ENCODE peak calls at places on chromosomes 2 and 18, in nine cellular contexts. L is NCI-H345; W is activated T-cell treated with anti-CD3 and anti-CD28 coated beads, Interleukin-2, amount 50 U/mL, for 1 hour; S is stimulated activated CD4-positive, alpha-beta T cell treated with anti-CD3 and anti-CD28 coated beads, TNF-alpha, amount 100 ng/mL, for 4 hours; N is stimulated activated naive CD4-positive, alpha-beta T cell treated with Interleukin-2 at 50 U/mL for 16 hours; Q is kidney; O is GM04504; F is nucleus accumbens; Y is neural progenitor cell. G is an unnamed sample.

GRCh38 chr2:52181080-52181479 is 1149.1 kb upstream of the NRXN1 start:
- DNase-seq in W (no peak), Q (no peak), F (no peak), L (no peak), Y (no peak), S (no peak), N (no peak), O (no peak), G (no peak)

GRCh38 chr2:241066893-241067341 is 35.2 kb downstream of the MTERF4 start:
- DNase-seq in N (no peak), F (no peak), Q (peak), W (no peak), S (no peak), O (no peak), Y (peak), L (no peak), G (no peak)

GRCh38 chr2:237354930-237355329 is 59.0 kb downstream of the COL6A3 start:
- DNase-seq in Q (no peak), L (no peak), S (no peak), N (no peak), F (no peak), Y (no peak), O (peak), W (no peak), G (no peak)

GRCh38 chr18:22385718-22386117 is 32.0 kb downstream of the CTAGE1 start:
- DNase-seq in N (no peak), Y (no peak), S (no peak), Q (no peak), F (no peak), W (no peak), L (no peak), O (peak), G (no peak)

GRCh38 chr2:238090887-238091286 is 9.3 kb upstream of the ESPNL start:
- DNase-seq in F (no peak), W (no peak), L (no peak), S (no peak), N (no peak), O (no peak), Q (no peak), Y (no peak), G (no peak)

GRCh38 chr18:62790836-62791772 is 75.8 kb downstream of the PHLPP1 start:
- DNase-seq in Q (no peak), F (peak), S (no peak), O (peak), Y (no peak), L (no peak), N (no peak), W (no peak), G (no peak)

GRCh38 chr2:79855264-79856006 is 342.6 kb downstream of the CTNNA2 start:
- DNase-seq in F (no peak), Y (peak), O (no peak), L (peak), N (no peak), S (no peak), W (no peak), Q (no peak), G (peak)

GRCh38 chr2:71606244-71606643 is 152.9 kb downstream of the DYSF start:
- DNase-seq in F (no peak), Q (peak), S (no peak), L (no peak), W (no peak), N (no peak), Y (no peak), O (no peak), G (peak)

GRCh38 chr18:62763101-62763521 is 47.8 kb downstream of the PHLPP1 start:
- DNase-seq in O (no peak), L (no peak), N (no peak), Y (no peak), F (no peak), S (no peak), Q (no peak), W (no peak), G (no peak)

GRCh38 chr2:67616749-67617148 is 219.6 kb downstream of the ETAA1 start:
- DNase-seq in F (no peak), L (no peak), S (no peak), Y (no peak), W (no peak), N (no peak), Q (no peak), O (no peak), G (no peak)